ENCODE peak calls at places on chromosome 17, in nine cellular contexts. B is pancreas, H is breast epithelium, W is A673, Y is psoas muscle, S is GM23248, N is right lobe of liver, Q is thyroid gland, C is neuronal stem cell. X is an unnamed sample.
A peak's percentile ranks its signal among the peaks of the same experiment; 100 is the strongest.

GRCh38 chr17:29589524-29590260 is at the start of gene GIT1:
- DNase-seq in H (peak; percentile 79), S (peak; percentile 96), W (peak; percentile 95), Y (peak; percentile 90), B (peak; percentile 95), C (peak; percentile 87), Q (peak; percentile 91), N (peak; percentile 90), X (no peak)

GRCh38 chr17:80422981-80423380 is 8.0 kb downstream of the ENDOV start:
- DNase-seq in W (no peak), S (no peak), H (no peak), Y (peak; percentile 73), C (no peak), Q (peak; percentile 15), N (no peak), B (no peak), X (no peak)

GRCh38 chr17:77325826-77326581 is 185.2 kb downstream of the SEC14L1 start:
- DNase-seq in S (peak; percentile 70), Y (no peak), W (no peak), Q (no peak), B (no peak), H (peak; percentile 23), N (peak; percentile 51), C (no peak), X (no peak)

GRCh38 chr17:59761385-59762021 is 54.0 kb downstream of the VMP1 start:
- DNase-seq in H (no peak), B (no peak), W (no peak), C (peak; percentile 61), S (peak; percentile 52), Q (no peak), Y (no peak), N (no peak), X (no peak)

GRCh38 chr17:74123350-74123749 is 80.1 kb upstream of the RPL38 start:
- DNase-seq in S (peak; percentile 54), N (no peak), Q (no peak), C (no peak), W (no peak), H (no peak), Y (no peak), B (no peak), X (no peak)

GRCh38 chr17:80106751-80107150 is 5.4 kb downstream of the GAA start:
- DNase-seq in S (no peak), W (no peak), B (peak; percentile 30), C (no peak), H (no peak), Q (no peak), Y (no peak), N (no peak), X (no peak)

GRCh38 chr17:45815752-45816151 is 28.9 kb upstream of the SPPL2C start:
- DNase-seq in S (no peak), Y (no peak), N (no peak), Q (no peak), C (no peak), W (no peak), B (no peak), H (no peak), X (no peak)

GRCh38 chr17:3475155-3475808 is 515 bp upstream of the ASPA start:
- DNase-seq in W (no peak), B (no peak), N (no peak), Q (no peak), C (no peak), H (no peak), S (peak; percentile 2), Y (peak; percentile 43), X (no peak)

GRCh38 chr17:48641541-48642058 is 15.4 kb upstream of the HOXB9 start:
- DNase-seq in B (no peak), H (no peak), Y (no peak), W (no peak), Q (no peak), N (no peak), C (no peak), S (no peak), X (no peak)

GRCh38 chr17:50872710-50873424 is 6.7 kb upstream of the TOB1 start:
- DNase-seq in S (peak; percentile 85), Q (peak; percentile 45), B (no peak), N (no peak), Y (peak; percentile 48), H (peak; percentile 64), W (no peak), C (no peak), X (no peak)

GRCh38 chr17:79785017-79785899 is 7.3 kb downstream of the CBX2 start:
- DNase-seq in N (no peak), C (no peak), S (no peak), Q (no peak), Y (no peak), H (no peak), B (no peak), W (no peak), X (no peak)

GRCh38 chr17:73192219-73192893 is 499 bp upstream of the COG1 start:
- DNase-seq in H (peak; percentile 49), Y (peak; percentile 72), Q (peak; percentile 61), S (peak; percentile 93), C (peak; percentile 79), W (peak; percentile 87), B (peak; percentile 83), N (peak; percentile 74), X (no peak)

GRCh38 chr17:79537061-79537460 is 73.8 kb downstream of the RBFOX3 start:
- DNase-seq in S (no peak), N (peak; percentile 27), B (no peak), C (no peak), Y (no peak), W (no peak), Q (no peak), H (no peak), X (no peak)

GRCh38 chr17:49018116-49018612 is 21.0 kb downstream of the IGF2BP1 start:
- DNase-seq in H (no peak), Q (no peak), C (no peak), S (no peak), Y (no peak), B (no peak), N (no peak), W (no peak), X (no peak)

GRCh38 chr17:30812218-30813177 is 12.0 kb downstream of the CRLF3 start:
- DNase-seq in W (no peak), Q (no peak), Y (no peak), S (peak; percentile 66), B (no peak), C (no peak), H (no peak), N (peak; percentile 8), X (no peak)

GRCh38 chr17:80100035-80100323 is 1.4 kb upstream of the GAA start:
- DNase-seq in C (no peak), S (no peak), N (no peak), H (no peak), Q (no peak), W (no peak), Y (no peak), B (no peak), X (no peak)

GRCh38 chr17:38563362-38564253 is 42.1 kb downstream of the SRCIN1 start:
- DNase-seq in B (no peak), W (no peak), Q (no peak), H (no peak), C (no peak), Y (no peak), S (no peak), N (no peak), X (no peak)

DNA sequence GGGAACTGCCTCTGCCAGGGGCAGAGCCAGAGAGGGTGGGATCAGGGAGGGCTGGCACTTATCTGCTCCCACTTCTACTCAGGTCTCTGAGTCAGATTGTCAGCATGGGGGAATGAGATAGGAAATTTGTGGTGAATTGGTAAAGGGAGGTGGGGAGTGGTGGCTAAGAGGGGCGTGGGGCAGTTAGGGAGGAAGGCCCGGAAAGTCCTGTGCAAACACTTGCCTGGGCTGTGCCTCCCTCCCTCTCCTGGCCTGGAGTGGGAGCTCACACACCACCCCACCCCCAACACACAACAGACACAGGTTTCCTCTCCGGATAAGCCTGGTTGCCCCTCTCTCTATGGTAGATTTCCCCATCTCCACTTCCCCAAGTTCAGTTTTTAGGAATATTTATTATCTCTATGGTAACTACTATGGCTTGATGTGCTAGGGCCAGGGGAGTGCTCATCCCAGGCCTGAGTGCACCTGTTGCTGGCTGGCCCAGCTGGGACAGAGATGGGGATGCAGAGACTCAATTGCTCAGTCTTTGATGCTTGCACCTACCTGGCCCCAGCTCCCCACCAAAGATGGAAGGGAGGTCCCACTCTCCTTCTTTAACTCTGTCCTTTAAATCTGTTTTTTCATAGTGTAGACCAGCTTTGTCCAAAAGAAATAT is 2.7 kb downstream of the SPNS2 start:
- DNase-seq in W (no peak), C (no peak), H (no peak), N (no peak), Q (no peak), S (no peak), Y (no peak), B (no peak), X (no peak)
- H3K4me1 ChIP-seq in W (peaks cover 12% of the 10 kb centered on the region), C (peaks cover 18% of the 10 kb centered on the region), H (peaks cover 6% of the 10 kb centered on the region), N (no peaks in the 10 kb centered on the region), Q (peaks cover 60% of the 10 kb centered on the region), S (no peaks in the 10 kb centered on the region), Y (peaks cover 14% of the 10 kb centered on the region), B (peaks cover 7% of the 10 kb centered on the region), X (peaks cover 87% of the 10 kb centered on the region)

DNA sequence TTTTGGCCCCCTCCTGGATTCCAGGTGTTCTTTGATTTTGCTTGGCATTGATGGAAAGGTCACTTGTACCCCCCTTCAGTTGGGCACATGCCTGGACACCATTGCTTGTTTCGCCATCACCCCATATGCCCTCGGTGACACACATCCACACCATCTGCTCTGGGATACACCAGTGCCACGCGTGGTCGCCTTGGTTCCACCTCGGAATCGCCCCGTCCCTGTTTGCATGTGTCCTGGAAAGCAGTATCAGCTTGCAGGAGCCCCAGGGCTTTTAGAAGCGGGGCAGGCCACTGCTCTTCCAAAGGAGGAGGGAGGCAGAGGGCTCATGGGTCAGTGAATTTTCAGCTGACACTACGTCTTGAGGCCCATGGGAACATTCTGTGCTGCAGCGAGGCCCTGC is 607.9 kb downstream of the KCNJ18 start:
- DNase-seq in C (no peak), S (no peak), N (no peak), B (no peak), W (no peak), Y (no peak), H (no peak), Q (no peak), X (no peak)
- H3K4me1 ChIP-seq in C (no peaks in the 10 kb centered on the region), S (no peaks in the 10 kb centered on the region), N (no peaks in the 10 kb centered on the region), B (no peaks in the 10 kb centered on the region), W (no peaks in the 10 kb centered on the region), Y (no peaks in the 10 kb centered on the region), H (no peaks in the 10 kb centered on the region), Q (no peaks in the 10 kb centered on the region), X (no peaks in the 10 kb centered on the region)

DNA sequence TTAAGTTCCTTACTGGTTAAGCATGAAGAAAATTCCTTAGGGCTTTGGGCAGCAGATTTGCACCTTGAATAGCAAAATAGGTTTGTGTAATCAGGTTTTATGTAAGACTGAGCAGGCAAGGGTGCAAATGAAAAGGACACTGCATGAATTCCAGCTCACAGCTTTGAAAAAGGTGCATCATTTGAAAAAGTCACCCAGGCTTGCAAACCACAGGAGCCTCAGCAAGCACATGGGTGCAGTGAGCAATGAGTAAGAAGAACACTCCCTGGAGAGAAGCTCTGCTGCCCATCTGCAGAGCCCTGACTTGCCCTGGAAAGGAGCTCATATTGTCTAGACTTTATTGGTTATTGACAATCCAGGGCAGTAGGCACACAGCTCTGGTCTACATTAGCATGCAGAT is 165.6 kb upstream of the KCNJ16 start:
- DNase-seq in H (no peak), N (no peak), Q (no peak), S (peak; percentile 32), B (no peak), Y (no peak), C (no peak), W (no peak), X (no peak)
- H3K4me1 ChIP-seq in H (no peaks in the 10 kb centered on the region), N (no peaks in the 10 kb centered on the region), Q (peaks cover 28% of the 10 kb centered on the region), S (peaks cover 5% of the 10 kb centered on the region), B (no peaks in the 10 kb centered on the region), Y (no peaks in the 10 kb centered on the region), C (no peaks in the 10 kb centered on the region), W (no peaks in the 10 kb centered on the region), X (no peaks in the 10 kb centered on the region)

GRCh38 chr17:40451420-40451819 is 8.2 kb downstream of the IGFBP4 start:
- DNase-seq in C (no peak), Q (peak; percentile 94), B (no peak), H (no peak), W (no peak), N (peak; percentile 90), S (peak; percentile 94), Y (peak; percentile 85), X (no peak)
- H3K4me1 ChIP-seq in C (no peaks in the 10 kb centered on the region), Q (peaks cover 86% of the 10 kb centered on the region), B (peaks cover 11% of the 10 kb centered on the region), H (peaks cover 18% of the 10 kb centered on the region), W (no peaks in the 10 kb centered on the region), N (peaks cover 6% of the 10 kb centered on the region), S (peaks cover 98% of the 10 kb centered on the region), Y (peaks cover 34% of the 10 kb centered on the region), X (peaks cover 95% of the 10 kb centered on the region)

X was measured in esophagus squamous epithelium.